ENCODE peak calls at places on chromosomes 1 and 21, in six cellular contexts. F, K, O, E, Q and I are unnamed samples.

GRCh38 chr1:156476501-156477298 is 23.9 kb downstream of the MEF2D start:
- DNase-seq in K (no peak), O (no peak), Q (no peak), E (peak), F (no peak), I (peak)

GRCh38 chr1:116306837-116307442 is 66.1 kb upstream of the ATP1A1 start:
- DNase-seq in O (no peak), F (no peak), Q (no peak), K (no peak), E (no peak), I (no peak)

GRCh38 chr1:92411511-92411910 is 75.2 kb downstream of the GFI1 start:
- DNase-seq in E (peak), Q (no peak), O (no peak), F (peak), K (no peak), I (peak)

GRCh38 chr1:156399355-156400125 is 30.5 kb downstream of the RHBG start:
- DNase-seq in Q (no peak), F (no peak), E (no peak), K (no peak), O (no peak), I (peak)

GRCh38 chr21:42227909-42228708 is 9.2 kb downstream of the ABCG1 start:
- DNase-seq in E (peak), K (peak), Q (no peak), O (peak), F (peak), I (peak)

GRCh38 chr1:8706995-8707396 is 110.4 kb downstream of the RERE start:
- DNase-seq in F (no peak), Q (no peak), O (no peak), K (no peak), E (no peak), I (no peak)

GRCh38 chr1:228940931-228941330 is 205.7 kb downstream of the RHOU start:
- DNase-seq in F (no peak), O (no peak), E (no peak), K (no peak), Q (no peak), I (peak)

GRCh38 chr1:48773133-48773532 is 3.6 kb downstream of the BEND5 start:
- DNase-seq in E (no peak), O (no peak), K (no peak), F (no peak), Q (no peak), I (no peak)

GRCh38 chr1:16430598-16430997 is 6.6 kb downstream of the SPATA21 start:
- DNase-seq in E (no peak), O (no peak), F (no peak), K (no peak), Q (no peak), I (peak)

GRCh38 chr1:224809613-224810012 is 119.9 kb upstream of the DNAH14 start:
- DNase-seq in E (no peak), K (no peak), Q (no peak), O (no peak), F (no peak), I (no peak)

GRCh38 chr1:37052120-37052519 is 17.8 kb upstream of the GRIK3 start:
- DNase-seq in O (no peak), K (no peak), F (no peak), E (no peak), Q (no peak), I (no peak)

GRCh38 chr1:224503161-224504118 is 68.8 kb upstream of the WDR26 start:
- DNase-seq in K (peak), E (peak), Q (peak), F (peak), O (peak), I (peak)

GRCh38 chr1:78048446-78048845 is 2.7 kb downstream of the GIPC2 start:
- DNase-seq in O (no peak), F (no peak), E (no peak), Q (no peak), K (no peak), I (peak)

GRCh38 chr1:160164121-160164520 is 12.7 kb downstream of the ATP1A4 start:
- DNase-seq in K (no peak), O (no peak), F (no peak), E (no peak), Q (no peak), I (no peak)

GRCh38 chr1:1422465-1423244 is 1.6 kb upstream of the ANKRD65 start:
- DNase-seq in K (no peak), Q (no peak), E (no peak), O (no peak), F (no peak), I (peak)

GRCh38 chr1:246271516-246271915 is 235.6 kb downstream of the SMYD3 start:
- DNase-seq in F (no peak), K (no peak), O (no peak), E (no peak), Q (no peak), I (no peak)

GRCh38 chr1:84598846-84599741 is 24.9 kb upstream of the CTBS start:
- DNase-seq in F (no peak), E (peak), O (no peak), K (no peak), Q (no peak), I (no peak)

GRCh38 chr1:24413350-24414163 is at the start of gene STPG1:
- DNase-seq in E (peak), Q (peak), O (peak), K (peak), F (peak), I (peak)

GRCh38 chr1:165696625-165697100 is 1.7 kb downstream of the ALDH9A1 start:
- DNase-seq in Q (no peak), K (peak), F (no peak), E (no peak), O (no peak), I (peak)

GRCh38 chr1:56389813-56390539 is 189.4 kb downstream of the PLPP3 start:
- DNase-seq in F (no peak), K (no peak), E (no peak), O (no peak), Q (no peak), I (no peak)

GRCh38 chr1:64505944-64506658 is 36.2 kb downstream of the CACHD1 start:
- DNase-seq in E (no peak), O (no peak), F (peak), Q (peak), K (no peak), I (no peak)

GRCh38 chr1:31222176-31222575 is 17.5 kb downstream of the NKAIN1 start:
- DNase-seq in Q (no peak), K (no peak), E (no peak), F (no peak), O (no peak), I (peak)

GRCh38 chr1:167488786-167489185 is 29.5 kb downstream of the CD247 start:
- DNase-seq in F (no peak), O (no peak), Q (no peak), K (no peak), E (no peak), I (no peak)

GRCh38 chr1:96634863-96635262 is 86.7 kb upstream of the PTBP2 start:
- DNase-seq in O (no peak), E (no peak), F (no peak), Q (no peak), K (no peak), I (no peak)

GRCh38 chr1:178388398-178389161 is 108.2 kb downstream of the CLEC20A start:
- DNase-seq in F (no peak), Q (no peak), E (no peak), O (no peak), K (no peak), I (no peak)

GRCh38 chr1:209652873-209653401 is 712 bp upstream of the LAMB3 start:
- DNase-seq in E (no peak), Q (peak), F (peak), K (peak), O (no peak), I (no peak)

GRCh38 chr1:30844631-30845030 is 63.9 kb downstream of the SDC3 start:
- DNase-seq in O (no peak), Q (no peak), K (no peak), F (no peak), E (no peak), I (no peak)

GRCh38 chr1:46457178-46457577 is 32.5 kb upstream of the DMBX1 start:
- DNase-seq in O (no peak), Q (no peak), E (no peak), K (no peak), F (no peak), I (no peak)

GRCh38 chr1:24920155-24920925 is 9.7 kb downstream of the RUNX3 start:
- DNase-seq in F (no peak), K (peak), E (no peak), Q (no peak), O (no peak), I (no peak)

GRCh38 chr1:69196071-69196470 is 371.7 kb upstream of the LRRC7 start:
- DNase-seq in K (no peak), O (no peak), E (no peak), F (no peak), Q (no peak), I (no peak)

GRCh38 chr1:41322835-41323234 is 38.4 kb upstream of the FOXO6 start:
- DNase-seq in Q (no peak), K (no peak), F (peak), E (peak), O (no peak), I (peak)

GRCh38 chr1:7526196-7526866 is 244.8 kb upstream of the VAMP3 start:
- DNase-seq in Q (no peak), E (peak), F (no peak), K (no peak), O (no peak), I (no peak)

GRCh38 chr1:15106608-15107007 is 46.9 kb upstream of the TMEM51 start:
- DNase-seq in E (no peak), F (peak), Q (no peak), K (peak), O (no peak), I (no peak)

GRCh38 chr1:7327849-7328248 is 443.2 kb upstream of the VAMP3 start:
- DNase-seq in K (no peak), F (no peak), Q (no peak), E (no peak), O (no peak), I (no peak)

GRCh38 chr1:155086182-155086741 is 7.6 kb downstream of the EFNA3 start:
- DNase-seq in E (peak), O (no peak), F (peak), Q (peak), K (peak), I (peak)

GRCh38 chr1:155083865-155084721 is 5.5 kb downstream of the EFNA3 start:
- DNase-seq in O (no peak), F (peak), K (no peak), Q (peak), E (no peak), I (peak)

GRCh38 chr1:155085504-155086181 is 7.0 kb downstream of the EFNA3 start:
- DNase-seq in F (peak), O (peak), Q (peak), E (peak), K (peak), I (peak)

GRCh38 chr1:155082941-155083541 is 4.4 kb downstream of the EFNA3 start:
- DNase-seq in Q (peak), K (no peak), F (peak), E (no peak), O (no peak), I (no peak)

DNA sequence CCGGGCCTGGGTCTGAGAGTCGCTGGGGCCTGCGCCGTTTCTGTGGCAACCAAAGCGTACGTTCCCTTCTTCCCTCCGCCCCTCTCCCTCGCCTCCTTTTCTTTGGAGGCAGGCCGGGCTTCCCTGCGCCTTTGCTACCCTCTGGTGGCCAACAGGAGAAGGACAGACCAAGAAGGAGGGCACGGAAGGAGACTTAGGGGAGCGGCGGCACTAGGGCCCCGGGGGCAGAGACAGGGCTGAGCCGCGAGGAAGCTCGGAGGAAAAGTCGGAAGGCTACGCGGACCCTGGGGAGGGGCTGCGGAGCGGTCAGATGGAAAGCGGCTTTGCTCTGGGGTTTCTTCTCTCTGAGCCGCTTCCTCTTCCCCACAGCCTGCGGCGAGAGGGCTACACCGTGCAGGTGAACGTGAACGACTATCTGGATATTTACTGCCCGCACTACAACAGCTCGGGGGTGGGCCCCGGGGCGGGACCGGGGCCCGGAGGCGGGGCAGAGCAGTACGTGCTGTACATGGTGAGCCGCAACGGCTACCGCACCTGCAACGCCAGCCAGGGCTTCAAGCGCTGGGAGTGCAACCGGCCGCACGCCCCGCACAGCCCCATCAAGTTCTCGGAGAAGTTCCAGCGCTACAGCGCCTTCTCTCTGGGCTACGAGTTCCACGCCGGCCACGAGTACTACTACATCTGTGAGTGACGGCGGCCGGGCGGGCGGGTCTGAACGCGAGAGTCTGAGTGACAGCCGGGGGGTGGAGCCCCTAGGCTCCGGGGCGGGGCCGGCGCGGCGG is 6.3 kb downstream of the EFNA3 start:
- DNase-seq in K (peak), Q (peak), O (peak), F (peak), E (peak), I (peak)
- TF ChIP-seq POLR2A in K (peak), Q (no peak), O (peak), F (peak), E (peak), I (peak)

GRCh38 chr1:227734858-227735780 is at the start of the genes JMJD4 and SNAP47:
- DNase-seq in E (peak), F (peak), Q (peak), K (peak), O (peak), I (peak)
- TF ChIP-seq POLR2A in E (peak), F (peak), Q (peak), K (peak), O (peak), I (peak)

DNA sequence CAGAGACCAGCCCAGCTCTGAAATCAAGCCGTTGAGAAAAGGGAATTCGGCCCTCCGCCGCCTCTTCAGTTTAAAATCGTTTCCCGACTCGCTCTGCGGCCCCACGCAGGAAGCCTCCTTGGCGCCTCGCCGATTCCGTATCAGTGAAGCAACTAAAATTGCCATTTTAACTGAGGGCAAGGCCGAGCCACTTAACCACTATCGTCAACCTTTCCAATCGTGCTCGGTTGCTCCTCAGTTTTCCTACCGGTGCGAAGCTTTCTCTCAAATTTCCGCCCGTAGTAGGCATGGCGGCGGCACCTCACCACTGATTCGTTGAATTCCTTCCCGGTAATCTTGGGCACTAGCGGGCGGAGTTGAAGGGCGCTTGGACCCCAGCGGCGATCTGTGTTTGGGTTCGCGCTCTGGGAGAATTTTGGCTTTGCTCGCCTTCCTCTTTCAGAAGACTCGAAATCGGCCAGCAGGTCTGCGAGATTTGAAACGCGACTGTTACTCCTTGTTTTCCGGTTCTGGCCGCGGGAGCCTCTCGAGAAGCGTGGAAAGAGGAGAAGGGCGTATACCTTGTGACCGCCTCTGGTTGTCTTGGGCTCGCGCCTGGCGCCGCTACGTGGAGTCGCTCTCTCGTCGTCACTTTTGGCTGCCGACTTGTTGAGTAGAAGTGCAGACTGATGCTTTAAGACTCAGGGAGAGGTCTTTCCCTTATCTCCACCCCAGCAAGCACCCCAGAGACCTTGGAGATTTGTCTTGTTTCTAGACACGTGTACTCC is at the start of the genes CENPL and DARS2:
- DNase-seq in F (peak), Q (peak), O (peak), K (peak), E (peak), I (peak)
- TF ChIP-seq POLR2A in F (peak), Q (no peak), O (peak), K (peak), E (peak), I (peak)

DNA sequence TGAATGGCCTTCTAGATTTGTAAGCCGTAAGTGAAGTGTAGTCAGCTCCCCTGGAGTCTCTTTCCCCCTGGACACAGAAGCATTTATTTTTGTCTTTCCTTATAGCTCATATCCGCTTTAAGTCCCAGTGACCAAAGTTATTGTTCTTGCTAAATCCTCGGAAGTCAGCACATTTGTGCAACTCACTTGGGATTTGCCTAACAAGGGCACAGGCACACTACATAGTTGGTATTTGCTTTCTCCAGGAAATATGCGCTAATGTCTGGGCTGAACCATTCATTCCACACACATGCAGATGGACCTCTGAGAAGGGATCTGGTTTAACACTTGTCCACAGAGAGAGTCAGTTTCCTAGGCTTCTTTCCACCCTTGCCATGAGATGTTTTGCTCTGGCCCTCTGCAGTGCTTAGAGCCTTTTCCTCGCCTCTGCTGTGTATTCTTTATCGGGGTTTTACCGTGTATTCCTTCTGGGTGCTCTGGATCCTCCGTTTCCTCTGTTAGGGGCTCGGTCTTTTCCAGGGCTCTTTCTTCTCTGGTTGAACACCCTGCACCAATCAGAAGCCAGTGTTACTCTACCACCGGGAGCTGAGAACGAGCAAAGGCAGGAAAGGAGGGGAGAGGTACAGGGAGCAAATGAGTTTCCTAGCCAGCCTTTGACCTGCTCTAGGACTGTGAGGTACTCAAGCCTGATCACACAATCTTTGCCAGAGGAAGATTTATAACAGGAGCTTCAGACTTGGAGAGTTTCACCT is 72.4 kb downstream of the ABCA4 start:
- DNase-seq in E (no peak), F (no peak), Q (no peak), O (no peak), K (no peak), I (peak)
- TF ChIP-seq POLR2A in E (no peak), F (no peak), Q (no peak), O (no peak), K (no peak), I (no peak)

GRCh38 chr21:37753122-37753599 is 163.1 kb downstream of the KCNJ6 start:
- DNase-seq in Q (no peak), K (no peak), E (no peak), O (no peak), F (no peak), I (no peak)
- TF ChIP-seq POLR2A in Q (no peak), K (no peak), E (no peak), O (no peak), F (no peak), I (no peak)

GRCh38 chr1:40301541-40302299 is 15.4 kb downstream of the COL9A2 start:
- DNase-seq in K (no peak), F (no peak), Q (no peak), E (no peak), O (no peak), I (no peak)

GRCh38 chr1:40300249-40300567 is 16.9 kb downstream of the COL9A2 start:
- DNase-seq in E (no peak), O (no peak), Q (no peak), F (no peak), K (no peak), I (no peak)

GRCh38 chr1:40301066-40301465 is 16.0 kb downstream of the COL9A2 start:
- DNase-seq in F (no peak), E (no peak), O (no peak), Q (no peak), K (no peak), I (no peak)

GRCh38 chr1:40300651-40301050 is 16.4 kb downstream of the COL9A2 start:
- DNase-seq in O (no peak), E (no peak), K (no peak), F (no peak), Q (no peak), I (no peak)

DNA sequence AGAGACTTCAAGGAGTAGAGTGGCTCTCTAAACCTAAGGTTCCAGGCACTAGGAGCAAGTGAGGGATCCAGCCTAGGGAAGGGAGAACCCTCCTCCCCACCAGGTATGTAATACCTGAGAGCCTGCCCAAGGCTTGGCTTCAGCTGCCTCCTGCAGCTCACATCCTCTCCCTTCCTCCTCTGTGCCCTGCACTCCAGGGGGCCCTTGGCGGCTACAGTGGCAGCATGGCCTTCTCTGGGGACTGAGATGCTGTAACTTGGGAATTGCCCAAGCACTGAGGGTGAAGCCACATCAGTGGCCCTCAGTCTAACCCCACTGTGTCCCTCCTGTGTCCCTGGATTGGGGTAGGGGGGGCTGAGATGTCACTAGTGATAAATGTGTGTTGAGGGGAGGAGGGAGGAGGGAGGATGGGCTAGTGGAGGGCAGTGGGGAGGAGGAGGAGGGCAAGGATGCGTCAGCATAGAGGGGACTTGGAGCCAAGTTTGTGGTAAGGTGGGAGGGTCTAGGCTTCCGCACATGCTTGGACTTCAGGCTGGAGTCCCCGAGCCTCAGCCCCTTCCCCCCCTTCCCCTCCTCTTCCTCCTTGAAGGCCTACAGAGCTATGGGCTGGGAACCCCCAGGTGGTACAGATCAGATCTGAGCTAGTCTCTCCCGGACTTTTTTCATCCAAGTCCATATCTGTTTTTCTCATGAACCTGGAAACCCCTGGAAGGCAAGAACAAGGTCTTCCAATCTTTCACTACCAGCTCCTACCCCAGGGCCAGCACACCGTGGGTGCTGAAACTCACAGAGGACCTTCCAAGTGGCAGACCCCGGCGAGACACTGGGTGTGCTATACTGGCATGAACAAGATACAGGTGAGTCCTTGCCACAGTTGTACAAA is 17.5 kb downstream of the COL9A2 start:
- DNase-seq in F (no peak), O (no peak), E (no peak), K (no peak), Q (no peak), I (peak)
- TF ChIP-seq POLR2A in F (no peak), O (no peak), E (no peak), K (no peak), Q (no peak), I (no peak)